ENCODE peak calls at places on chromosomes 7 and 10, in seven cellular contexts. D is fibroblast of the aortic adventitia; P is skeletal muscle cell; G is naive thymus-derived CD8-positive, alpha-beta T cell; Q is GM20000; U is germinal center; K is stimulated activated CD8-positive, alpha-beta memory T cell treated with anti-CD3 and anti-CD28 coated beads, Interleukin-15, amount 100 ng/mL, for 24 hours. R is an unnamed sample.

GRCh38 chr7:126026421-126027088 is 1096.9 kb upstream of the POT1 start:
- DNase-seq in D (no peak), P (no peak), G (no peak), Q (no peak), U (no peak), K (no peak), R (no peak)

GRCh38 chr10:63636812-63637211 is 115.6 kb downstream of the REEP3 start:
- DNase-seq in D (no peak), P (no peak), G (no peak), Q (peak), U (no peak), K (no peak), R (no peak)

GRCh38 chr10:44009891-44010290 is 361.2 kb upstream of the ZNF32 start:
- DNase-seq in D (no peak), P (no peak), G (no peak), Q (no peak), U (no peak), K (no peak), R (no peak)

GRCh38 chr10:4947635-4948596 is 15.3 kb upstream of the AKR1C1 start:
- DNase-seq in D (peak), P (peak), G (no peak), Q (no peak), U (no peak), K (no peak), R (peak)

GRCh38 chr10:68223535-68224165 is 8.3 kb downstream of the ATOH7 start:
- DNase-seq in D (no peak), P (no peak), G (no peak), Q (no peak), U (no peak), K (no peak), R (no peak)

GRCh38 chr7:145331076-145331475 is 495.2 kb upstream of the TPK1 start:
- DNase-seq in D (no peak), P (no peak), G (no peak), Q (no peak), U (no peak), K (no peak), R (no peak)

GRCh38 chr10:128071417-128071782 is 54.8 kb downstream of the MKI67 start:
- DNase-seq in D (no peak), P (no peak), G (no peak), Q (no peak), U (no peak), K (no peak), R (no peak)

GRCh38 chr10:95363303-95363912 is 72.6 kb upstream of the PDLIM1 start:
- DNase-seq in D (peak), P (peak), G (peak), Q (peak), U (peak), K (no peak), R (no peak)

GRCh38 chr10:70381491-70382421 is 669 bp downstream of the LRRC20 start:
- DNase-seq in D (peak), P (no peak), G (peak), Q (peak), U (peak), K (peak), R (peak)

GRCh38 chr10:70561051-70561450 is 41.5 kb downstream of the PRF1 start:
- DNase-seq in D (peak), P (no peak), G (no peak), Q (no peak), U (no peak), K (no peak), R (no peak)

GRCh38 chr7:124489925-124490324 is 275.7 kb downstream of the GPR37 start:
- DNase-seq in D (no peak), P (no peak), G (no peak), Q (no peak), U (no peak), K (no peak), R (no peak)